ENCODE peak calls at places on chromosomes 13 and 19, in four cellular contexts. X, L, Z and T are unnamed samples.

GRCh38 chr13:67353891-67354459 is 123.8 kb upstream of the PCDH9 start:
- DNase-seq in Z (no peak), L (no peak), X (no peak), T (no peak)

GRCh38 chr19:41367848-41368301 is 3.9 kb upstream of the B9D2 start:
- DNase-seq in L (peak), X (no peak), Z (no peak), T (no peak)

GRCh38 chr19:47032171-47032811 is 12.7 kb downstream of the NPAS1 start:
- DNase-seq in Z (peak), L (peak), X (peak), T (peak)

GRCh38 chr19:41299755-41300089 is 10.2 kb upstream of the CCDC97 start:
- DNase-seq in X (no peak), L (no peak), Z (no peak), T (no peak)

GRCh38 chr13:112693831-112694497 is 4.1 kb downstream of the ATP11A start:
- DNase-seq in Z (no peak), X (peak), L (no peak), T (no peak)

GRCh38 chr19:10206226-10206873 is 11.6 kb upstream of the DNMT1 start:
- DNase-seq in Z (no peak), X (no peak), L (no peak), T (no peak)

GRCh38 chr13:94329277-94329676 is 150.2 kb downstream of the DCT start:
- DNase-seq in Z (no peak), L (no peak), X (no peak), T (no peak)

GRCh38 chr13:94110011-94110410 is 369.5 kb downstream of the DCT start:
- DNase-seq in Z (no peak), X (no peak), L (no peak), T (no peak)

GRCh38 chr19:56111601-56112312 is 9.3 kb downstream of the ZNF787 start:
- DNase-seq in X (no peak), Z (peak), L (no peak), T (no peak)

GRCh38 chr13:92589955-92590354 is 636.7 kb upstream of the GPC6 start:
- DNase-seq in L (no peak), X (no peak), Z (no peak), T (no peak)

GRCh38 chr19:16379521-16380313 is 55.1 kb downstream of the KLF2 start:
- DNase-seq in L (no peak), X (no peak), Z (no peak), T (no peak)

GRCh38 chr19:49085868-49086232 is 599 bp downstream of the SNRNP70 start:
- DNase-seq in X (no peak), L (no peak), Z (no peak), T (no peak)

GRCh38 chr13:93169980-93170379 is 56.6 kb upstream of the GPC6 start:
- DNase-seq in Z (no peak), X (no peak), L (no peak), T (no peak)

GRCh38 chr13:40626566-40626965 is 39.9 kb downstream of the FOXO1 start:
- DNase-seq in L (no peak), Z (no peak), X (no peak), T (no peak)

GRCh38 chr13:39257642-39258041 is 219.4 kb downstream of the NHLRC3 start:
- DNase-seq in Z (no peak), L (no peak), X (no peak), T (no peak)

GRCh38 chr13:66266761-66267160 is 963.4 kb downstream of the PCDH9 start:
- DNase-seq in X (no peak), L (no peak), Z (no peak), T (no peak)

GRCh38 chr19:44753932-44754742 is 5.6 kb downstream of the BCL3 start:
- DNase-seq in X (peak), Z (peak), L (peak), T (no peak)

GRCh38 chr13:30845297-30846214 is 60.5 kb upstream of the MEDAG start:
- DNase-seq in X (no peak), Z (no peak), L (no peak), T (no peak)

GRCh38 chr19:13574933-13575332 is 68.7 kb upstream of the CACNA1A start:
- DNase-seq in L (peak), X (peak), Z (peak), T (peak)

GRCh38 chr19:13644648-13645047 is 119.7 kb upstream of the MRI1 start:
- DNase-seq in X (no peak), L (peak), Z (peak), T (no peak)

GRCh38 chr13:74644239-74644638 is 510.0 kb upstream of the KLF12 start:
- DNase-seq in L (no peak), Z (no peak), X (no peak), T (no peak)

GRCh38 chr19:44346556-44346955 is 9.9 kb downstream of the ZNF112 start:
- DNase-seq in X (no peak), Z (no peak), L (no peak), T (no peak)

GRCh38 chr13:38542601-38543000 is 144.3 kb upstream of the FREM2 start:
- DNase-seq in X (no peak), L (no peak), Z (no peak), T (no peak)

GRCh38 chr19:32498641-32499200 is 82.3 kb upstream of the PDCD5 start:
- DNase-seq in L (no peak), X (no peak), Z (no peak), T (no peak)

GRCh38 chr13:50404769-50405168 is 389.5 kb downstream of the KCNRG start:
- DNase-seq in L (no peak), X (no peak), Z (no peak), T (no peak)

GRCh38 chr13:50401721-50402510 is 386.7 kb downstream of the KCNRG start:
- DNase-seq in X (no peak), L (no peak), Z (no peak), T (no peak)

GRCh38 chr13:50403311-50403710 is 388.1 kb downstream of the KCNRG start:
- DNase-seq in L (no peak), X (no peak), Z (no peak), T (no peak)

GRCh38 chr13:50400035-50400726 is 384.9 kb downstream of the KCNRG start:
- DNase-seq in L (no peak), Z (no peak), X (no peak), T (no peak)

GRCh38 chr13:50400930-50401553 is 385.8 kb downstream of the KCNRG start:
- DNase-seq in X (no peak), Z (no peak), L (no peak), T (no peak)
- TF ChIP-seq MAX in X (no peak), Z (peak), L (no peak), T (no peak)

GRCh38 chr19:50482271-50482855 is 5.7 kb upstream of the GARIN5A start:
- DNase-seq in Z (no peak), L (no peak), X (no peak), T (no peak)

GRCh38 chr19:50478901-50479715 is 2.5 kb upstream of the GARIN5A start:
- DNase-seq in L (peak), X (peak), Z (no peak), T (no peak)

GRCh38 chr19:50481351-50482149 is 4.9 kb upstream of the GARIN5A start:
- DNase-seq in Z (no peak), X (no peak), L (no peak), T (no peak)

GRCh38 chr19:50479761-50480251 is 3.2 kb upstream of the GARIN5A start:
- DNase-seq in L (no peak), Z (no peak), X (no peak), T (no peak)

DNA sequence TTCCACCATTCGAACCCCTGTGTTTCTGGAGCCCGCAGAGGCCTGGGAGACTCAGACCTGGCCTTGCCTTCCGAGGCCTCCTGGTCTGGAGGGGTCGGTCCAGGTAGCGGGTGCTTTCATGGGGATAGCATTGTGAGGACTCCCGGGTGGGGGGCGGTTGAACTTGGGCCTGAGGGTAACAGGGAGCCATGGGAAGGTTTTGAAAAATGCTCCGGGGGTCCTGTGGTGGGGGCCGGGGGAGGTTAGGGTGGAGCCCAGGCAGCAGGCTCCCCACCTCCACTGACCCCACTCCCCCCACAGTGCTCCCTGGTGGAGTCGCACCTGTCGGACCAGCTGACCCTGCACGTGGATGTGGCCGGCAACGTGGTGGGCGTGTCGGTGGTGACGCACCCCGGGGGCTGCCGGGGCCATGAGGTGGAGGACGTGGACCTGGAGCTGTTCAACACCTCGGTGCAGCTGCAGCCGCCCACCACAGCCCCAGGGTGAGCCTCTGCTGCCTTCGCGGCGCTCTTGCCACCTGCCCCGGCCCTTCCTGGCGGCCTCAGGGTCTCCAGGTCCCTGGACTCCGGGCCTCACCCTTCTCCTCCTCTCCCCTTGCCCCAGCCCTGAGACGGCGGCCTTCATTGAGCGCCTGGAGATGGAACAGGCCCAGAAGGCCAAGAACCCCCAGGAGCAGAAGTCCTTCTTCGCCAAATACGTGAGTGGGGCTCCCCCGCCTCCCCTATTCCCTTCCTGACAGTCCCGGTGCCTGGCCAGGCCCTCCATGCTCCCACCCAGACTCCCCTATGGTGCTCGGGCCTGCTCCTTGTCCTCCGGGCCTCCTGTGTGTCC is 3.8 kb upstream of the GARIN5A start:
- DNase-seq in Z (no peak), L (no peak), X (no peak), T (no peak)
- TF ChIP-seq TEAD4 in Z (no peak), L (no peak), X (no peak), T (no peak)

DNA sequence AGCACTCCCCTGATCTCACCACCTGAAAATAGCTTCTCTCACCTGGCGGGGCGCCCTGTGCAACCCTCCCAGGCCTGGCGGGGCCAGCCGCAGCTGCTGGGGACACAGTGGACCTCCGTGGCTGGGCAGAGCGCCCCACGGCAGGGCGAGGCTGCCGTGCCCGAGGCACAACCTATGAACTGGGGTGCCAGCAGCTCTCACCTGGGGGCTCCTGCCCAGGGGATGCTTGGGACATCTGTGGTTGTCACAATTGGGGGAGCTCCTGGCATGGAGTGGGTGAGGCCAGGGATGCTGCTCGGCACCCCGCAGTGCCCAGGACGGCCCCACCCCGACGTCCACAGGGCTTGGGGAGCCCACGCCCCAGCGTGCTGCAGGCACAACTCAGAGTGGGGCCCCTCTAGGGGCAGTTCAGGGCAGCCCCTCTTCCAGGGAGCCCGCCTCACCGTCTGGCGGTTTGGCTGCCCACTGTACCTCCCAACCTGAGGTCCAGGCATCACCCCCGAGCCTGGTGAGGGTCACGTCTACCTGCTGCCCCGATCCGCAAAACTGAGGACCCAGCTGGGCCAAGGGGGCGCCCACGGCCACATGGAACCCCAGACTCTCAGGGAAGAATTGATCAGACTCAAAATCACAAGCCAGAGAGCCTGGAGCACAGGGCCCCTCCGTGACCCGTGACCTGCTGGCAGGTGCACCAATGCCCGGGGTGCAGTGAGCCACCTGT is 5.7 kb downstream of the TMEM259 start:
- DNase-seq in L (no peak), X (no peak), Z (no peak), T (no peak)
- TF ChIP-seq MAX in L (no peak), X (no peak), Z (no peak), T (no peak)

GRCh38 chr13:34722931-34723330 is 219.1 kb upstream of the NBEA start:
- DNase-seq in Z (no peak), L (no peak), X (no peak), T (no peak)

GRCh38 chr13:34721631-34722144 is 220.4 kb upstream of the NBEA start:
- DNase-seq in Z (no peak), X (no peak), L (no peak), T (no peak)

GRCh38 chr13:34720618-34721017 is 221.5 kb upstream of the NBEA start:
- DNase-seq in L (no peak), X (no peak), Z (no peak), T (no peak)

DNA sequence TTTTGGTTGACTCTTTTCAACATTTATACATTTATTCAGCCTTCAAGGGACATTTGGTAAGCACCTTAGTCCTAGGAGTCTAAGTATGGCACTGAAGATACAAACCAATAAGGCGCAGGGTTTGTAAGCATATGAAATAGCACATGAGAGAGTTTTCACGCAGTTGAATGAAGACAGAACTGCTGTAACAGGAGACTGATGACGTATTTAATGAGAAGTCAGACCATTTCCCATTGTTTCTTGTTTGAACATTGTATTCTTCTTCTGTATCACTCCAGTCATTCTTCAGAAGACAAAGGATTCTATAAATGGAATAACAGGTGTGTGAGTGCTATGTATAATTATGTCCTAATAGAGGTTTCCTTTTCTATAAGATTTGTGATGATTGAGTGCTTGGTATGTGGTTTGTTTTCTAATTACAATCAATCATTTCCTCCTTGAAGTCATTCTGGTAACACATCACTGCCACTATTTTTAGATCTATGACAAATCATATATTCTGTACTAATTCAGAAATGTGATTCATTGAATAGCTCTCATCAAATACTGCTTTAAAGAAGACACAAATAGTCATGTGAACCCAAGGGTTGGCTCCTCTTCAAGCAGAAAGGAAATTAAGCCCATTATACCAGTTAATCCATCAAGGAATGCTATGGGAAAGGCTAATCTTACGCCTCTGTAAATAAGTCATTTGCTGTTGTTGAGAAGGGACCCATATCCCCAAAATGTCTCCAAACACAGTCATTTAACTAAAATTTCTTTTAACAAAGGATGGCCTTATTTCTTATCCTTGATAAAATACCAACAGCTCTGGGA is 222.8 kb upstream of the NBEA start:
- DNase-seq in Z (no peak), L (no peak), X (no peak), T (no peak)
- TF ChIP-seq TEAD4 in Z (no peak), L (no peak), X (no peak), T (no peak)